ENCODE peak calls at places on chromosome 10, in six cellular contexts. Q, X, L, S, K and D are unnamed samples.

GRCh38 chr10:3502606-3503005 is 282.4 kb downstream of the KLF6 start:
- DNase-seq in Q (no peak), X (no peak), L (no peak), S (no peak), K (no peak), D (no peak)

GRCh38 chr10:88791924-88792323 is 10.6 kb upstream of the LIPM start:
- DNase-seq in Q (no peak), X (no peak), L (no peak), S (peak; percentile 56), K (peak; percentile 25), D (no peak)

GRCh38 chr10:3110782-3111625 is 43.7 kb downstream of the PFKP start:
- DNase-seq in Q (no peak), X (no peak), L (no peak), S (no peak), K (no peak), D (no peak)

GRCh38 chr10:60606343-60607080 is 171.8 kb upstream of the CDK1 start:
- DNase-seq in Q (no peak), X (no peak), L (peak; percentile 90), S (no peak), K (peak; percentile 83), D (peak; percentile 92)

GRCh38 chr10:43843331-43844101 is 194.8 kb upstream of the ZNF32 start:
- DNase-seq in Q (peak; percentile 83), X (no peak), L (peak; percentile 69), S (no peak), K (no peak), D (no peak)

GRCh38 chr10:99917963-99918825 is 91.6 kb downstream of the DNMBP start:
- DNase-seq in Q (no peak), X (no peak), L (peak; percentile 66), S (peak; percentile 88), K (peak; percentile 58), D (no peak)

GRCh38 chr10:44576715-44577191 is 191.9 kb upstream of the CXCL12 start:
- DNase-seq in Q (no peak), X (no peak), L (peak; percentile 17), S (no peak), K (no peak), D (peak; percentile 15)

GRCh38 chr10:70277396-70278030 is 6.3 kb downstream of the NPFFR1 start:
- DNase-seq in Q (no peak), X (no peak), L (no peak), S (no peak), K (no peak), D (no peak)

GRCh38 chr10:13977861-13978843 is 352.6 kb downstream of the FRMD4A start:
- DNase-seq in Q (no peak), X (no peak), L (peak; percentile 96), S (no peak), K (peak; percentile 45), D (no peak)

GRCh38 chr10:102452672-102453340 is 1.5 kb upstream of the C10orf95 start:
- DNase-seq in Q (no peak), X (no peak), L (peak; percentile 67), S (no peak), K (peak; percentile 56), D (no peak)

GRCh38 chr10:85967594-85967993 is 399.0 kb downstream of the GRID1 start:
- DNase-seq in Q (no peak), X (no peak), L (no peak), S (no peak), K (peak; percentile 2), D (peak; percentile 47)

GRCh38 chr10:88848499-88848898 is 3.1 kb downstream of the ANKRD22 start:
- DNase-seq in Q (no peak), X (no peak), L (peak; percentile 86), S (no peak), K (peak; percentile 80), D (no peak)

GRCh38 chr10:121900443-121901174 is 27.2 kb downstream of the ATE1 start:
- DNase-seq in Q (no peak), X (no peak), L (peak; percentile 23), S (no peak), K (peak; percentile 45), D (peak; percentile 48)

GRCh38 chr10:121910673-121911420 is 17.0 kb downstream of the ATE1 start:
- DNase-seq in Q (no peak), X (no peak), L (peak; percentile 46), S (no peak), K (peak; percentile 27), D (peak; percentile 17)

GRCh38 chr10:121899727-121900126 is 28.1 kb downstream of the ATE1 start:
- DNase-seq in Q (no peak), X (no peak), L (peak; percentile 38), S (no peak), K (no peak), D (no peak)

DNA sequence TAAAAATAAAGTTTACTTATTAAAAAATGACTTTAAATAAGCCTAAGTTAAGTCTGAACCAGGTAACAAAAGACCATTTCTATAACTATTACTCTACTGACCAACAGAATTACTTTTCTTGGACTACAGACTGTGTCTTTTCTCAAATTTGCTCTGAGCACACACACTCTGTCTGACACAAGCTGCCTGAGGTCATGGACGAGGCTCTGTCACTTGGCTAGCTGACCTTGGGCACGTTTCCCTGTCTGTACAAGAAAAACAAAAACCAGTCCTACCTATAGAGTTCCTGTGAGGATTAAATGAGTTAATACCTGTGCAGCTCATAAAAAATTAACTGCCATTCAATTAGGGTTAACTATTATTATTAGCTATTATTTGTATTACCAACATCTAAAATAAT is 22.9 kb downstream of the ATE1 start:
- DNase-seq in Q (no peak), X (no peak), L (no peak), S (no peak), K (no peak), D (no peak)
- H3K4me1 ChIP-seq in Q (no peaks in the 10 kb centered on the region), X (no peaks in the 10 kb centered on the region), L (no peaks in the 10 kb centered on the region), S (no peaks in the 10 kb centered on the region), K (no peaks in the 10 kb centered on the region), D (no peaks in the 10 kb centered on the region)

GRCh38 chr10:90966146-90966545 is 45.3 kb upstream of the ANKRD1 start:
- DNase-seq in Q (no peak), X (no peak), L (no peak), S (no peak), K (no peak), D (no peak)

GRCh38 chr10:90969148-90969547 is 48.3 kb upstream of the ANKRD1 start:
- DNase-seq in Q (no peak), X (no peak), L (no peak), S (no peak), K (peak; percentile 56), D (peak; percentile 13)

GRCh38 chr10:90967865-90968264 is 47.0 kb upstream of the ANKRD1 start:
- DNase-seq in Q (no peak), X (no peak), L (no peak), S (no peak), K (no peak), D (no peak)

GRCh38 chr10:90968448-90969086 is 47.7 kb upstream of the ANKRD1 start:
- DNase-seq in Q (no peak), X (no peak), L (peak; percentile 97), S (no peak), K (peak; percentile 68), D (peak; percentile 75)

DNA sequence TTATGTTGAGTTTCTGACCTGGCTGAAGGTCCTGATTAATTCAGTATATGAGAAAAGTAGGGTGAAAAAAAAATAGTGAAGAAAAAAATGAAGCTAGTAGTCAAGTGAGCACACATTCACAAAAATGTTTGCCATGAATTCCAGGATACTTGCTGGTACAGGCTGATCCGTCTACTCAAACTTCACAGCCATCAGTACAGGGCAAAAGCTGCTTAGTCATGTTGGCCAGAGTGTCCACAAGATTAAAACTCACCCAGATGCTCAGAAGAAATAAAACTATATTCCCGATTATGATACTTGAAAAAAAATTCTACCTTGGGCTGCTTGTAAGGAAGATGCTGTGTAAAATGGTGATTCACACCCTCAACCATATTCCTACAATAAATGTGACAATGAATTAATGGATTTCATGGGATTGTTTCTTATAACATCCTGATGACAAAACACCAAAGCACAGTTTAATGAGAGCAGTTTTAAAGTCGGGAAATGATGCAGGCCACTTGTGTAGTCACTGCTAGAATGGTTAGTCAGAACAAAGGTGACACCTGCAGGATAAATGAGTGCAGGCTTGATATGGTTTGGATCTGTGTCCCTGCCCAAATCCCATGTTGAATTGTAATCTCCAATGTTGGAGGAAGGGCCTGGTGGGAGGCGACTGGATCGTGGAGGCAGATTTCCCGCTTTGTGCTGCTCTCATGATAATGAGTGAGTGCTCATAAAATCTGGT is 49.2 kb upstream of the ANKRD1 start:
- DNase-seq in Q (no peak), X (no peak), L (peak; percentile 78), S (no peak), K (peak; percentile 48), D (peak; percentile 34)
- TF ChIP-seq CTCF in Q (no peak), X (peak; percentile 19), L (no peak), S (no peak), K (peak; percentile 23), D (peak; percentile 38)

GRCh38 chr10:114345701-114346100 is 58.6 kb downstream of the AFAP1L2 start:
- DNase-seq in Q (no peak), X (no peak), L (no peak), S (no peak), K (no peak), D (no peak)

GRCh38 chr10:114347791-114348190 is 56.5 kb downstream of the AFAP1L2 start:
- DNase-seq in Q (no peak), X (no peak), L (no peak), S (no peak), K (no peak), D (no peak)

GRCh38 chr10:114349505-114350211 is 54.6 kb downstream of the AFAP1L2 start:
- DNase-seq in Q (no peak), X (no peak), L (no peak), S (no peak), K (no peak), D (no peak)

GRCh38 chr10:114346176-114347031 is 57.9 kb downstream of the AFAP1L2 start:
- DNase-seq in Q (no peak), X (no peak), L (no peak), S (no peak), K (no peak), D (no peak)

GRCh38 chr10:114347191-114347739 is 57.0 kb downstream of the AFAP1L2 start:
- DNase-seq in Q (no peak), X (no peak), L (no peak), S (no peak), K (no peak), D (no peak)
- H3K27ac ChIP-seq in Q (no peak overlapping the region), X (no peak overlapping the region), L (no peak overlapping the region), S (no peak overlapping the region), K (no peak overlapping the region), D (no peak overlapping the region)

GRCh38 chr10:96309631-96310358 is 5.6 kb downstream of the DNTT start:
- DNase-seq in Q (no peak), X (no peak), L (no peak), S (peak; percentile 92), K (no peak), D (no peak)

GRCh38 chr10:96306516-96306915 is 2.3 kb downstream of the DNTT start:
- DNase-seq in Q (no peak), X (no peak), L (no peak), S (no peak), K (no peak), D (no peak)

GRCh38 chr10:96310359-96310669 is 6.1 kb downstream of the DNTT start:
- DNase-seq in Q (no peak), X (no peak), L (no peak), S (no peak), K (no peak), D (no peak)

GRCh38 chr10:96313348-96313747 is 9.1 kb downstream of the DNTT start:
- DNase-seq in Q (no peak), X (no peak), L (no peak), S (no peak), K (no peak), D (peak; percentile 11)

DNA sequence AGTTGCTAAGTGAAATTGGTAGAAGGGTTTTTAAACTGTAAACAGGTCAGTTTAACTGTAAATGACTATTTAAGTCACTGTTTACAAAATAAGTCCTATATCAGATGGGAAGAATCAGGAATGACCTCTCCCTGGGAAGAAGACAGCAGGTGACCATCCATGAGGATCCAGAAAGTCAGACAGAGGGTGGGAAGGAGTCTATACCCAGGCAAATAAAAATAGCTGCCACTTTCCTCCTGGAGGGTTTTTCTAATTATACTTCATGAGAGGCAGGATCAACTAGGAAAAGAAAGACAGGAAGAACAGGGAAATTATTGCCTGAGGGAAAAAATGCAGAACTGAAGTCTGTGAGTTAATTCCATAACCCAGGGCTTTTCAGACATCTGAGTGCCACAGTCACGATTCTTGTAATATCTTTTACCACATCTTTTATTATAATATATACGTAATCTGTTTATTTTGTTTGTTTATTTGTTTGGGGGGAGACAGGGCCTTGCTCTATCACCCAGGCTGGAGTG is 7.0 kb downstream of the DNTT start:
- DNase-seq in Q (no peak), X (no peak), L (no peak), S (no peak), K (no peak), D (no peak)
- H3K4me1 ChIP-seq in Q (peaks cover 2% of the 10 kb centered on the region), X (peaks cover 17% of the 10 kb centered on the region), L (no peaks in the 10 kb centered on the region), S (peaks cover 12% of the 10 kb centered on the region), K (no peaks in the 10 kb centered on the region), D (no peaks in the 10 kb centered on the region)